ENCODE peak calls at places on chromosomes 6 and 20, in five cellular contexts. T is HFF-Myc, K is heart left ventricle, M is lower leg skin, Z is cardiac muscle cell. S is an unnamed sample.

GRCh38 chr6:106563614-106564013 is 65.7 kb downstream of the RTN4IP1 start:
- DNase-seq in M (no peak), Z (peak), T (no peak), K (no peak), S (no peak)

GRCh38 chr6:157259443-157259842 is 63.9 kb downstream of the TMEM242 start:
- DNase-seq in T (no peak), M (no peak), K (no peak), Z (no peak), S (no peak)

GRCh38 chr20:63635431-63636141 is 8.7 kb upstream of the GMEB2 start:
- DNase-seq in K (no peak), T (no peak), M (no peak), Z (no peak), S (no peak)

GRCh38 chr6:133741375-133741861 is 147.5 kb upstream of the TCF21 start:
- DNase-seq in T (no peak), Z (peak), K (no peak), M (no peak), S (no peak)

GRCh38 chr20:7361321-7361720 is 578.9 kb downstream of the HAO1 start:
- DNase-seq in Z (no peak), M (no peak), K (no peak), T (no peak), S (no peak)

GRCh38 chr20:14449323-14449722 is 111.9 kb upstream of the FLRT3 start:
- DNase-seq in T (no peak), M (no peak), K (no peak), Z (no peak), S (no peak)

GRCh38 chr6:130787726-130788500 is 39.3 kb upstream of the SMLR1 start:
- DNase-seq in K (no peak), M (no peak), Z (no peak), T (no peak), S (no peak)

GRCh38 chr6:50353603-50354002 is 303.9 kb upstream of the DEFB112 start:
- DNase-seq in T (no peak), K (no peak), M (no peak), Z (no peak), S (no peak)

GRCh38 chr6:6678185-6678671 is 89.7 kb downstream of the LY86 start:
- DNase-seq in Z (peak), T (no peak), M (no peak), K (no peak), S (peak)

DNA sequence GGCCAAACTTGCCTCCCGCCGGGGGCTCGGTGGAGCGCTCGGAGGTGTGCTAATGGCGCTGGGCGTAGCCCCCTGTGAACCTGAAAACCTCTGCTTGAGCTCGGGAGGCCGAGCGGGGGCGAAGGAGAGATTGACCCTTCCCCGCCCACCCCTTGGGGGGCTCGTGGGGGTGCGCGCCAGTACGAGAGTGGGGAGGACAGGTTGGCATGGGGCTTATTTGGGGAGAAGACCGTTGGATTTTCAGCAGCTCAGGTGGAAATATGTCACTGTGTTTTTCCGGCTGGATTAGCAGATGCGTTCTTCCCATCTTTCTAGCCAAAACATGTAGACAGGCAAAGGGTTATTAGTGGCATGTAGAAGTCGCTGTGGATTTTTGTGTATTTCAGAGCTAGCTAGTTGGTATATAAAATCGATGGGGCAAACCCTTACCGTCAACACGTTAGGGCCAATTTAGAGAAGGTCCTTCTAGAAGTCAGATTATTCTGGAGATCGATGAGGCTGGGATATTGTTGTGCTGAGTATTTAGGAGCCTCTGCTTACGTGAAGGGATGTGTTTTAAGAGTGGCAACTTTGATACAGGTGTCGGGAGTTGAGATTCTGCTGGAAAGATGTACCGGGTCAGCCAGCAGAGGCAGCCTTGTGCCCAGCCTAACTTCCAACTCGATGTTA is 525 bp downstream of the NCOA7 start:
- DNase-seq in Z (peak), K (peak), M (peak), T (no peak), S (peak)
- TF ChIP-seq CTCF in Z (peak), K (peak), M (no peak), T (peak), S (peak)

GRCh38 chr20:34954905-34955231 is 738 bp downstream of the GSS start:
- DNase-seq in Z (peak), M (no peak), T (peak), K (peak), S (no peak)

GRCh38 chr20:34951252-34951651 is 4.4 kb downstream of the GSS start:
- DNase-seq in T (no peak), K (no peak), M (no peak), Z (no peak), S (no peak)

GRCh38 chr20:34953960-34954359 is 1.6 kb downstream of the GSS start:
- DNase-seq in K (no peak), M (no peak), T (no peak), Z (no peak), S (no peak)

GRCh38 chr20:34951652-34952051 is 4.0 kb downstream of the GSS start:
- DNase-seq in Z (no peak), M (no peak), K (no peak), T (no peak), S (peak)

DNA sequence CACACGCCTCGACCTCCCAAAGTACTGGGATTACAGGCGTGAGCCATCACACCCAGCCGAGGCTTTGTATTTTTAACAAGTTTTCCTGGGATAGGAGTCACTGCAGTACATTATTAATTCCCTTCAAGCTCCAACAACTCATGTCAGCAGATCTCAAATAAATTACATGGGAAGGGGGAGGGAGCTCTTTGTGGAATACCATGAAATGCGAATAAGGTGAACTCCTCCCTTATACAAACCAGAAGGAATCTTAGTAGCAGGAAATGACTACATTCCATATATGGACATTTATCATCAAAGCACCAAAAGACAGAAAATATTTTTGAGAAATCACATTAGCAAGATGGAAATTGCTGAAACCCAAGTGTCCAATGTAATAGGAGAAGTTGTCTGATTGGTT is 2.9 kb downstream of the GSS start:
- DNase-seq in T (no peak), M (no peak), K (no peak), Z (peak), S (peak)
- H3K4me3 ChIP-seq in T (no peak), M (no peak), K (no peak), Z (no peak), S (no peak)

GRCh38 chr6:55290736-55291135 is 36.5 kb upstream of the GFRAL start:
- DNase-seq in K (no peak), M (no peak), Z (no peak), T (no peak), S (no peak)

DNA sequence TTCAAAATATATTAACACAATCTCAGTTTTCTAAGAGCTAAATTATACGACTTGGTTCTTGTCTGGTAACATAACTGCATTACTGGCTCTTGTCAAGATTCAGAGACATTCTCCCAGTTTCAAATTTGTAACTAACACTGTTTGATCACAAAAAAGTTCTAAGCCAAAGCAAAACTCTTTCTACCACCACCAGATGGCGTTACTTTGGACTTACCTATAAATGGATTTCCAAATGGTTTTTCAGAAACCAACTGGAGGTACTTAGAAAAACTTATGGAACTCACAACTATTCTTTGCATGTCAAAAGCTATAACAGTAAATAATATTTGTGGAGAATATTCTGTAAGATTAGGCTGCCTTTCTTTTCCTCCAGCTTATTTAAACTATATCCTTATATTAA is 34.2 kb upstream of the GFRAL start:
- DNase-seq in T (no peak), M (no peak), Z (peak), K (no peak), S (peak)
- TF ChIP-seq CTCF in T (peak), M (no peak), Z (peak), K (no peak), S (peak)

GRCh38 chr6:13274707-13275434 is 53.5 kb downstream of the TBC1D7 start:
- DNase-seq in M (no peak), K (no peak), Z (no peak), T (no peak), S (no peak)
- H3K4me3 ChIP-seq in M (no peak), K (no peak), Z (no peak), T (no peak), S (no peak)

DNA sequence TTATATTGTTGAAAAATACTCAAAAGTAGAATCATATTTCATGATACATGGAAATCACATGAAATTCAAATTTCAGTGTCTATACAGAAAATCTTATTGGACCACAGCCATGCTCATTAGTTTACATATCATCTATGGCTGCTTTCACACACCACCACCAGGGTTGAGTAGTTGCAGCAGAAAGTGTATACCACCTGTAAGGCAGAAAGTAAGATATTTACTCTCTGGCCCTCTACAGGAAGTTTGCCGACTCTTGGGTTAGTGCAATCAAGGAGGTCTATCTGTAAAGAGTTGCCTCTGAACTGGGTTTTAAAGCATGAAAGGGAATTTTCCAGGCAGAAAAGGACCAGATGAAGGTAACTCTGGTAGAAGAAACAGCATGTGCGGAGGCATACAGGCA is 432.3 kb downstream of the DHX35 start:
- DNase-seq in M (no peak), Z (no peak), T (no peak), K (no peak), S (no peak)
- TF ChIP-seq CTCF in M (no peak), Z (no peak), T (no peak), K (no peak), S (no peak)

GRCh38 chr6:43723737-43724295 is 36.2 kb upstream of the MRPS18A start:
- DNase-seq in T (peak), M (peak), K (peak), Z (peak), S (peak)

GRCh38 chr6:43725643-43726580 is 38.3 kb upstream of the MRPS18A start:
- DNase-seq in K (no peak), Z (no peak), T (no peak), M (no peak), S (no peak)

GRCh38 chr6:43724354-43724753 is 36.8 kb upstream of the MRPS18A start:
- DNase-seq in T (no peak), M (no peak), K (no peak), Z (no peak), S (no peak)

GRCh38 chr6:43722920-43723565 is 35.5 kb upstream of the MRPS18A start:
- DNase-seq in K (no peak), T (no peak), M (no peak), Z (no peak), S (no peak)

GRCh38 chr6:43724914-43725642 is 37.5 kb upstream of the MRPS18A start:
- DNase-seq in K (no peak), Z (peak), T (peak), M (peak), S (peak)
- H3K4me3 ChIP-seq in K (no peak), Z (no peak), T (no peak), M (no peak), S (no peak)

GRCh38 chr6:144284753-144285547 is at the start of gene UTRN:
- DNase-seq in Z (peak), M (peak), T (no peak), K (peak), S (peak)
- TF ChIP-seq CTCF in Z (no peak), M (no peak), T (no peak), K (no peak), S (no peak)